ENCODE peak calls at places on chromosomes 12 and 14, in five cellular contexts. M is bronchial epithelial cell; U is NCI-H524 treated with DMSO at 0.1 percent for 48 hours; Y is activated CD4-positive, alpha-beta T cell treated with anti-CD3 and anti-CD28 coated beads for 1 hour; L is activated T-helper 1 cell treated with anti-CD3 and anti-CD28 coated beads, Interleukin-12 subunit alpha, Interleukin-12 subunit beta, Interleukin-2, Interleukin-4 antibody, amounts not matched to agents 30 ng/mL and 10 ng/mL and 1 ng/mL, durations not matched to agents 14 hours and 24 hours and 36 hours. D is an unnamed sample.

GRCh38 chr12:46363582-46364299 is 8.8 kb downstream of the SLC38A2 start:
- DNase-seq in Y (no peak), M (no peak), U (no peak), L (no peak), D (no peak)

GRCh38 chr12:124347805-124348658 is 53.1 kb downstream of the RFLNA start:
- DNase-seq in U (no peak), Y (no peak), L (no peak), M (no peak), D (no peak)

GRCh38 chr12:43306066-43306465 is 245.9 kb downstream of the ADAMTS20 start:
- DNase-seq in U (no peak), L (no peak), M (peak), Y (no peak), D (no peak)

GRCh38 chr12:49519574-49519936 is 19.3 kb upstream of the KCNH3 start:
- DNase-seq in M (no peak), L (no peak), Y (no peak), U (peak), D (no peak)

GRCh38 chr12:22978962-22979361 is 354.0 kb downstream of the ETNK1 start:
- DNase-seq in Y (no peak), U (no peak), M (peak), L (no peak), D (no peak)

GRCh38 chr12:106135781-106136180 is 3.0 kb downstream of the NUAK1 start:
- DNase-seq in L (no peak), Y (no peak), M (peak), U (no peak), D (no peak)

GRCh38 chr12:88308825-88309224 is 166.7 kb downstream of the TMTC3 start:
- DNase-seq in Y (no peak), U (no peak), L (no peak), M (peak), D (no peak)

GRCh38 chr14:62885451-62885850 is 159.8 kb downstream of the KCNH5 start:
- DNase-seq in U (no peak), M (peak), L (no peak), Y (no peak), D (no peak)

GRCh38 chr14:101074124-101075024 is 170.9 kb upstream of the RTL1 start:
- DNase-seq in U (no peak), M (no peak), L (no peak), Y (no peak), D (no peak)

GRCh38 chr12:66596189-66596588 is 82.7 kb downstream of the GRIP1 start:
- DNase-seq in L (no peak), U (no peak), Y (no peak), M (peak), D (no peak)

GRCh38 chr14:100769035-100769939 is 42.6 kb downstream of the DLK1 start:
- DNase-seq in L (no peak), Y (no peak), U (no peak), M (no peak), D (no peak)

D was measured in stimulated activated naive B cell treated with anti-CD40 and anti-IgM and Interleukin-4, amounts not matched to agents 10 μg/mL and 1 μg/mL and 100 μg/mL, for 72 hours.